ENCODE peak calls at places on chromosomes 6 and 20, in eight cellular contexts. B, V, U, I, P, Q, E and C are unnamed samples.

GRCh38 chr6:37372116-37372515 is 18.3 kb downstream of the RNF8 start:
- DNase-seq in B (no peak), V (no peak), U (no peak), I (no peak), P (no peak), Q (no peak), E (no peak), C (no peak)

GRCh38 chr6:37774028-37774680 is 45.4 kb upstream of the ZFAND3 start:
- DNase-seq in B (no peak), V (no peak), U (no peak), I (no peak), P (no peak), Q (no peak), E (no peak), C (no peak)

GRCh38 chr20:3731944-3732326 is 550 bp upstream of the HSPA12B start:
- DNase-seq in B (no peak), V (no peak), U (no peak), I (no peak), P (no peak), Q (no peak), E (no peak), C (no peak)

GRCh38 chr6:43833223-43833995 is 63.4 kb downstream of the VEGFA start:
- DNase-seq in B (no peak), V (no peak), U (no peak), I (no peak), P (no peak), Q (no peak), E (no peak), C (peak; percentile 86)

GRCh38 chr6:112833546-112834215 is 486.6 kb downstream of the RFPL4B start:
- DNase-seq in B (no peak), V (no peak), U (no peak), I (no peak), P (no peak), Q (no peak), E (no peak), C (no peak)

GRCh38 chr20:50704971-50705370 is 13.6 kb upstream of the RIPOR3 start:
- DNase-seq in B (no peak), V (no peak), U (no peak), I (no peak), P (no peak), Q (no peak), E (no peak), C (no peak)

GRCh38 chr6:159760602-159761057 is 1.2 kb upstream of the ACAT2 start:
- DNase-seq in B (no peak), V (no peak), U (no peak), I (peak; percentile 85), P (no peak), Q (no peak), E (no peak), C (no peak)

GRCh38 chr6:161439093-161439492 is 165.2 kb upstream of the AGPAT4 start:
- DNase-seq in B (peak; percentile 72), V (peak; percentile 48), U (no peak), I (no peak), P (no peak), Q (no peak), E (no peak), C (peak; percentile 57)

GRCh38 chr20:43921227-43921780 is 6.7 kb downstream of the TOX2 start:
- DNase-seq in B (no peak), V (no peak), U (no peak), I (no peak), P (no peak), Q (no peak), E (no peak), C (no peak)

GRCh38 chr20:36314734-36315544 is 8.8 kb downstream of the DLGAP4 start:
- DNase-seq in B (peak; percentile 15), V (no peak), U (no peak), I (no peak), P (no peak), Q (no peak), E (no peak), C (peak; percentile 2)

GRCh38 chr6:159249150-159249549 is 80.0 kb downstream of the FNDC1 start:
- DNase-seq in B (no peak), V (no peak), U (no peak), I (no peak), P (no peak), Q (no peak), E (no peak), C (no peak)

GRCh38 chr20:35871311-35871771 is 83.0 kb downstream of the SCAND1 start:
- DNase-seq in B (no peak), V (peak; percentile 56), U (peak; percentile 22), I (no peak), P (no peak), Q (no peak), E (no peak), C (peak; percentile 10)

GRCh38 chr6:131555992-131556391 is 17.0 kb upstream of the ARG1 start:
- DNase-seq in B (no peak), V (no peak), U (no peak), I (no peak), P (no peak), Q (no peak), E (no peak), C (no peak)

GRCh38 chr6:154167163-154167562 is 128.1 kb downstream of the OPRM1 start:
- DNase-seq in B (no peak), V (no peak), U (peak; percentile 31), I (no peak), P (no peak), Q (peak; percentile 45), E (no peak), C (no peak)

GRCh38 chr20:19881990-19882389 is 123.9 kb downstream of the RIN2 start:
- DNase-seq in B (no peak), V (no peak), U (no peak), I (no peak), P (no peak), Q (no peak), E (no peak), C (no peak)

GRCh38 chr20:10909803-10910202 is 236.0 kb upstream of the JAG1 start:
- DNase-seq in B (no peak), V (no peak), U (no peak), I (no peak), P (no peak), Q (no peak), E (no peak), C (no peak)

GRCh38 chr6:54285595-54285994 is 22.6 kb upstream of the TINAG start:
- DNase-seq in B (no peak), V (no peak), U (no peak), I (no peak), P (no peak), Q (no peak), E (no peak), C (no peak)

GRCh38 chr6:63764318-63764916 is 128.8 kb downstream of the PHF3 start:
- DNase-seq in B (no peak), V (no peak), U (no peak), I (peak; percentile 56), P (no peak), Q (no peak), E (no peak), C (peak; percentile 61)

GRCh38 chr6:33925869-33926268 is 122.1 kb upstream of the MLN start:
- DNase-seq in B (no peak), V (no peak), U (no peak), I (no peak), P (no peak), Q (no peak), E (no peak), C (no peak)

GRCh38 chr6:117976030-117976651 is 69.1 kb downstream of the SLC35F1 start:
- DNase-seq in B (no peak), V (no peak), U (no peak), I (peak; percentile 82), P (no peak), Q (no peak), E (no peak), C (peak; percentile 39)

GRCh38 chr6:158787395-158787794 is 31.8 kb downstream of the EZR start:
- DNase-seq in B (no peak), V (no peak), U (no peak), I (no peak), P (no peak), Q (no peak), E (peak; percentile 16), C (no peak)

GRCh38 chr20:11153819-11154218 is 480.0 kb upstream of the JAG1 start:
- DNase-seq in B (no peak), V (no peak), U (no peak), I (no peak), P (no peak), Q (no peak), E (no peak), C (no peak)

GRCh38 chr6:123802351-123802696 is 1.3 kb upstream of the NKAIN2 start:
- DNase-seq in B (no peak), V (no peak), U (no peak), I (no peak), P (no peak), Q (no peak), E (no peak), C (no peak)

GRCh38 chr6:21121737-21122136 is 471.8 kb upstream of the SOX4 start:
- DNase-seq in B (no peak), V (no peak), U (no peak), I (no peak), P (no peak), Q (no peak), E (no peak), C (no peak)
- H3K27ac ChIP-seq in B (no peak overlapping the region), V (no peak overlapping the region), U (no peak overlapping the region), I (no peak overlapping the region), P (no peak overlapping the region), Q (no peak overlapping the region), E (no peak overlapping the region), C (no peak overlapping the region)

GRCh38 chr20:17608701-17609497 is 39.0 kb downstream of the DSTN start:
- DNase-seq in B (no peak), V (no peak), U (peak; percentile 11), I (no peak), P (no peak), Q (no peak), E (no peak), C (no peak)

GRCh38 chr20:17602493-17602892 is 32.6 kb downstream of the DSTN start:
- DNase-seq in B (no peak), V (no peak), U (no peak), I (no peak), P (no peak), Q (no peak), E (no peak), C (no peak)

GRCh38 chr20:17609978-17610377 is 40.1 kb downstream of the DSTN start:
- DNase-seq in B (no peak), V (no peak), U (peak; percentile 8), I (no peak), P (no peak), Q (no peak), E (no peak), C (no peak)

GRCh38 chr20:17605131-17605660 is 35.3 kb downstream of the DSTN start:
- DNase-seq in B (no peak), V (no peak), U (no peak), I (no peak), P (no peak), Q (no peak), E (no peak), C (no peak)

GRCh38 chr20:17606001-17606400 is 36.1 kb downstream of the DSTN start:
- DNase-seq in B (no peak), V (no peak), U (no peak), I (no peak), P (no peak), Q (no peak), E (no peak), C (no peak)
- H3K4me1 ChIP-seq in B (peaks cover 5% of the 10 kb centered on the region), V (no peaks in the 10 kb centered on the region), U (peaks cover 100% of the 10 kb centered on the region), I (peaks cover 9% of the 10 kb centered on the region), P (peaks cover 80% of the 10 kb centered on the region), Q (peaks cover 45% of the 10 kb centered on the region), E (no peaks in the 10 kb centered on the region), C (no peaks in the 10 kb centered on the region)

GRCh38 chr20:24956001-24956761 is 7.1 kb downstream of the CST7 start:
- DNase-seq in B (no peak), V (no peak), U (no peak), I (no peak), P (no peak), Q (peak; percentile 29), E (no peak), C (no peak)
- H3K27ac ChIP-seq in B (no peak overlapping the region), V (no peak overlapping the region), U (no peak overlapping the region), I (no peak overlapping the region), P (no peak overlapping the region), Q (no peak overlapping the region), E (no peak overlapping the region), C (no peak overlapping the region)

GRCh38 chr6:141464490-141464889 is 668.2 kb upstream of the GJE1 start:
- DNase-seq in B (no peak), V (no peak), U (no peak), I (no peak), P (no peak), Q (no peak), E (no peak), C (peak; percentile 4)
- H3K4me1 ChIP-seq in B (no peaks in the 10 kb centered on the region), V (no peaks in the 10 kb centered on the region), U (peaks cover 23% of the 10 kb centered on the region), I (peaks cover 5% of the 10 kb centered on the region), P (peaks cover 17% of the 10 kb centered on the region), Q (no peaks in the 10 kb centered on the region), E (no peaks in the 10 kb centered on the region), C (no peaks in the 10 kb centered on the region)